ENCODE peak calls at places on chromosomes 16 and 17, in ten cellular contexts. M, I, T, F, O, Z, C, G, L and N are unnamed samples.

GRCh38 chr16:48156790-48157209 is 1.0 kb upstream of the ABCC12 start:
- DNase-seq in M (peak), I (peak), T (peak), F (peak), O (peak), Z (peak), C (peak), G (peak), L (peak), N (peak)

GRCh38 chr16:55297062-55297909 is 26.7 kb upstream of the IRX6 start:
- DNase-seq in M (peak), I (no peak), T (no peak), F (no peak), O (no peak), Z (no peak), C (no peak), G (no peak), L (no peak), N (no peak)

GRCh38 chr17:14381606-14382005 is 80.7 kb downstream of the HS3ST3B1 start:
- DNase-seq in M (no peak), I (no peak), T (no peak), F (no peak), O (no peak), Z (no peak), C (no peak), G (no peak), L (no peak), N (no peak)

GRCh38 chr17:41894791-41895331 is 23.9 kb downstream of the ACLY start:
- DNase-seq in M (no peak), I (no peak), T (no peak), F (peak), O (peak), Z (peak), C (no peak), G (no peak), L (peak), N (peak)

GRCh38 chr17:75036643-75037268 is 10.0 kb downstream of the ATP5PD start:
- DNase-seq in M (no peak), I (peak), T (peak), F (peak), O (peak), Z (peak), C (no peak), G (no peak), L (peak), N (no peak)

GRCh38 chr17:70278846-70279465 is 109.6 kb downstream of the KCNJ2 start:
- DNase-seq in M (no peak), I (no peak), T (no peak), F (no peak), O (no peak), Z (no peak), C (no peak), G (no peak), L (peak), N (no peak)

GRCh38 chr16:89156740-89157645 is 14.6 kb upstream of the CDH15 start:
- DNase-seq in M (no peak), I (no peak), T (no peak), F (no peak), O (no peak), Z (no peak), C (no peak), G (no peak), L (no peak), N (no peak)

GRCh38 chr16:83100679-83101078 is 473.9 kb downstream of the CDH13 start:
- DNase-seq in M (peak), I (no peak), T (no peak), F (no peak), O (no peak), Z (no peak), C (no peak), G (no peak), L (peak), N (no peak)

GRCh38 chr16:53678756-53679334 is 24.8 kb downstream of the RPGRIP1L start:
- DNase-seq in M (no peak), I (no peak), T (no peak), F (no peak), O (no peak), Z (no peak), C (no peak), G (no peak), L (no peak), N (no peak)

DNA sequence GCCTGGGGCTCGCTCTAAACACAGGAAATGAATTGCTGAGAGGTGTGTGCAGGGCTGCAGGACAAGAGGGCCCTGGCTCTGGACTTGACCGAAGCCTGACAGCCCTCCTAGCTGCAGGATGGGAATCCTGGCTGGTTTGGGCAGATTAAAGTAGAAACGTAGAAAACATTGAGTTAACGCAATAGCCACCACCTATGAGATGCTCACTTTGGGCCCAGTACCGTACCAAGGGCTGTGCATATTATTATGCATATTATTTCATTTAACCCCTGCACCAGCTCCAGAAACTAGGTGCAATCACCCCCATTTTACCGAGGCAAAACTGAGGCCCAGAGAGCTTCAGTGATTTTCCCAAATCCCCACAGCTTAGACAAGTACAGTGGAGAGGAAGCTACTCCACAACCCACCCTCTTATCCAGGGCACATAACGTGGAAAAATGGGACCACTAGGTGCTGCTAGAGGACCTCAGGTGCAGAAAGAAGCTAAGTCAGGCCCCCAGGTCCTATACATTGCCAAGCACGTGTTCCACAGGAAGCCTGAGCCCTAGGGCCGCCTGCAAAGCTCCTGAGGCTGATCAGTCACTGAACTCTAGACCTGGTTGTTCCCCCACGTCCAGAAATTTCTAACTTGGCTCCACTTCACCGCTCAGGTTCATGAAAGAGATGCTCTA is 79.2 kb downstream of the MYH11 start:
- DNase-seq in M (peak), I (no peak), T (no peak), F (peak), O (peak), Z (peak), C (no peak), G (peak), L (peak), N (no peak)
- TF ChIP-seq CTCF in M (peak), I (no peak), T (peak), F (peak), O (peak), Z (peak), C (peak), G (peak), L (peak), N (peak)

GRCh38 chr17:37744961-37745800 is at the start of gene HNF1B:
- DNase-seq in M (peak), I (peak), T (no peak), F (no peak), O (no peak), Z (no peak), C (no peak), G (peak), L (no peak), N (no peak)
- TF ChIP-seq CTCF in M (no peak), I (no peak), T (no peak), F (no peak), O (peak), Z (no peak), C (no peak), G (no peak), L (no peak), N (peak)

DNA sequence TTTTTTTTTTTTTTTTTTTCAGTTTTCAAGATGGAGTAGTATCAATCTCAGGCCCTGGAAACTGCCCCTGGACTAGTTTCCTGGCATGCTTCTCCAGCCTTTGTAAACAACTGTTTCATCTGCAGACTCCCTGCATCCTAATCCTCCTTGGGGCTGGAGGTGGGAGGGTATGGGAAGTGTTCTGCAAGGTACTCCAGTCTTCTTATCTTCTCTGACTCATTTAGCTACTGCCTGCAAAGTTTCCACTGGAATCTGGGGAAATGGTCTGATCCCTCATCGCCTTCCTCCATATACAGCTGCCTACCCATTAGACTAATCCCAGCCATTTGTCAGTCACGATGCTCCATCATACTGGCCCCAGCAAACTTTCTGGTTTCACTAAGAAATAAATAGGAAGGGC is 21.5 kb downstream of the COPZ2 start:
- DNase-seq in M (no peak), I (no peak), T (no peak), F (no peak), O (no peak), Z (peak), C (no peak), G (no peak), L (no peak), N (no peak)
- TF ChIP-seq CTCF in M (no peak), I (no peak), T (no peak), F (no peak), O (no peak), Z (no peak), C (no peak), G (no peak), L (no peak), N (no peak)

GRCh38 chr17:59221159-59221847 is 992 bp downstream of the GDPD1 start:
- DNase-seq in M (no peak), I (no peak), T (no peak), F (no peak), O (no peak), Z (no peak), C (no peak), G (no peak), L (no peak), N (no peak)

GRCh38 chr17:59223813-59224212 is 3.5 kb downstream of the GDPD1 start:
- DNase-seq in M (no peak), I (no peak), T (no peak), F (no peak), O (no peak), Z (no peak), C (no peak), G (no peak), L (no peak), N (no peak)

GRCh38 chr17:59219992-59220327 is 351 bp upstream of the GDPD1 start:
- DNase-seq in M (no peak), I (no peak), T (no peak), F (no peak), O (no peak), Z (no peak), C (no peak), G (no peak), L (no peak), N (no peak)

GRCh38 chr17:59219370-59219769 is 941 bp upstream of the GDPD1 start:
- DNase-seq in M (no peak), I (no peak), T (no peak), F (no peak), O (no peak), Z (no peak), C (no peak), G (no peak), L (no peak), N (no peak)

GRCh38 chr17:59220328-59221158 is at the start of gene GDPD1:
- DNase-seq in M (peak), I (peak), T (peak), F (peak), O (peak), Z (peak), C (peak), G (peak), L (peak), N (peak)
- TF ChIP-seq CTCF in M (peak), I (peak), T (peak), F (peak), O (peak), Z (peak), C (peak), G (peak), L (peak), N (peak)

DNA sequence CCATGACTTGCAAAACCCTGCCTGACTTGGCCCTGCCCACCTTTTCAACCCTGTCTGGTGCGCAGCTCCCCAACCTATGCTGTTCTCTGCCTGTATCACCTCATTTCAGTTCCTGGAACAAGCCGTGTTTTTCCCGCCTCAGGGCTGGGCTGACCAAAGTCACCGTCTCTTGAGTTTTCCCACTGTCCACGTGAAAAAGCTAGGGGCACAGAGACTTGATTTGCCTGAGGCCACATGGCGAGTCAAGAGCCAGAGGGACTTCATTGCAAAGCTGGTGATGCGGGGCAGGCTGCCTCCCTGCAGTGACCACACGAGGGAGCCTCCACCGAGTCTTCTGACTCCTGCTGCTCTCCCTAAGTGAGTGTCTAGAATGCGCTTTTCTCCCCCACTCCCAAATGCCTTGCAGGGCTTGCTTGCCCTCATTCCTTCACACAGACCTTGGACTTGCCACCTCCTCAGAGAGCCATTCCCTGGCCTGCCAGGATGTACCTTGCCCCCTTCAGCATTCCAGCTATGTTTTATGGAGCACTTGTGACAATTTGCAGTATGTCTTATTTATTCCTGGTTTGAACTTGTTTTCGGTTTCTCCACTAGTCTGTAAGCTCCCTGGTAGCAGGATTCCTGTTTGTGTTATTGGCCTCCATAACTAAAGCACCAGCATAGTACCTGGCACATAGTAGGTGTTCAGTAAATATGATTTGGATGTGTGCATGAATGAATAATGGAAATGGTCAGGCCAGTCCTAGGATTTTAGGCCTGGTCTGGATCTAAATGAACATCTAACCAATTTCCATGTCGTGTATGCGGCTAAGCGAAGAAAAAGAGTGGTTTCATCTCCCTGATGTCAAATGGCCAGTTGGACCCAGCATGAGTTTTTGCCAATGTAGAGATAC is 252.3 kb downstream of the SNX29 start:
- DNase-seq in M (peak), I (peak), T (peak), F (peak), O (peak), Z (peak), C (no peak), G (peak), L (peak), N (peak)
- TF ChIP-seq CTCF in M (peak), I (no peak), T (peak), F (peak), O (peak), Z (peak), C (peak), G (peak), L (peak), N (peak)

GRCh38 chr16:85983606-85984005 is 84.6 kb downstream of the IRF8 start:
- DNase-seq in M (no peak), I (no peak), T (no peak), F (no peak), O (no peak), Z (no peak), C (no peak), G (no peak), L (no peak), N (no peak)

GRCh38 chr16:85982563-85982939 is 83.6 kb downstream of the IRF8 start:
- DNase-seq in M (no peak), I (no peak), T (no peak), F (no peak), O (no peak), Z (no peak), C (no peak), G (no peak), L (no peak), N (no peak)

GRCh38 chr16:85984211-85984880 is 85.4 kb downstream of the IRF8 start:
- DNase-seq in M (no peak), I (no peak), T (no peak), F (no peak), O (no peak), Z (no peak), C (no peak), G (no peak), L (no peak), N (no peak)

GRCh38 chr16:85981826-85982562 is 83.0 kb downstream of the IRF8 start:
- DNase-seq in M (no peak), I (no peak), T (no peak), F (no peak), O (no peak), Z (no peak), C (no peak), G (no peak), L (no peak), N (no peak)

DNA sequence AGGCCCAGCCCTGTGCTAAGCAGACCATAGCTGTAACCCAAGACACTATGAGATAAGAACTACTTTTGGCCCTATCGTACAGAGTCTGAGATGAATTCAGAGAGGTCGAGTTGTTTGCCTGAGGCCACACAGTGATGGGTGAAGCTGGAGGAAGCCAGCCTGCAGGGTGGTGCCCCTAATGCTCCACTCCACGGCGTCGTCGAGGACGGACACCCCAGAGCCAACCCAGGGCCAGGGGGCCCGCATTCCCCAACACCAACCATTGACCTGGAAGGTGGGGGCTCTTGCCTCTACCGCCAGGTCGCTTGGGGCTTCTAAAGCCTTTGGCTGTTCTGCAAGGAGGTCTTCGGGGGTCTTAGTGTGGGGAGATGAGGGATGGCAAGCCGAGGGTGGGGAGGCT is 84.1 kb downstream of the IRF8 start:
- DNase-seq in M (no peak), I (no peak), T (no peak), F (no peak), O (no peak), Z (no peak), C (no peak), G (no peak), L (no peak), N (no peak)
- TF ChIP-seq CTCF in M (no peak), I (no peak), T (no peak), F (no peak), O (no peak), Z (no peak), C (no peak), G (no peak), L (no peak), N (no peak)

GRCh38 chr16:8634991-8635736 is 13.7 kb downstream of the METTL22 start:
- DNase-seq in M (no peak), I (no peak), T (no peak), F (peak), O (peak), Z (peak), C (no peak), G (no peak), L (peak), N (no peak)
- TF ChIP-seq CTCF in M (no peak), I (no peak), T (peak), F (peak), O (peak), Z (peak), C (peak), G (no peak), L (peak), N (peak)

DNA sequence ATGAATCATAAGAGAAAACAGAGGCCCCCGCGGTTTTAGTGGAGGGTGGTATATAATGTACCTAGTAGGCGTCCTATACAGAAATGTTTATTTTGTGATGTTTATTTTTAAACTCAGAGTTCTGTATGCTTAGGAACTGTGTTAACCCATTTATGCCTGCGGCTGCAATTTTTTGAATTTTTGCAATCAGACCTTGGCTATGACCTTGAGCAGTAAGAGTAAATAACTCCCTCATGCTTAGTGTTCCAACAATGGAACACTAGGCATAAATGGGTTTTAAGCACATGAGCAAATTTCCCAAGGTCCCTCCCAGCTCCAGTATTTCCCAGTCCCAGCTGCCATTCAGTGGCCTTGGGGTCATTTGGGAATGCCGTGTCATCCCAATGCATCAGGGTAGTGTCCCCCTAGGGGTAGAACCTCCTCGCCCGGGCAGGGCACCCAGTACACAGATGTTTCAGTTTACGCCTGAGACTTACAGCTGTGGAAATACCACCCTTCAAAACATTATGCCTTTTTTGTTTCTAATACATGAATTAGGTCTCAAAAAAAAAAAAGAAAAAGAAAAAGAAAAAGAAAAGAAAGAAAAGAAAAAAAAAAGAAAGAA is 605.8 kb upstream of the CDH11 start:
- DNase-seq in M (no peak), I (no peak), T (no peak), F (no peak), O (no peak), Z (no peak), C (no peak), G (no peak), L (no peak), N (no peak)
- TF ChIP-seq CTCF in M (no peak), I (no peak), T (no peak), F (no peak), O (no peak), Z (no peak), C (no peak), G (no peak), L (no peak), N (no peak)

GRCh38 chr17:49845210-49845782 is 2.6 kb downstream of the TAC4 start:
- DNase-seq in M (no peak), I (no peak), T (peak), F (no peak), O (no peak), Z (peak), C (no peak), G (no peak), L (no peak), N (no peak)

GRCh38 chr17:49849711-49850610 is 2.1 kb upstream of the TAC4 start:
- DNase-seq in M (no peak), I (no peak), T (no peak), F (no peak), O (no peak), Z (no peak), C (no peak), G (no peak), L (no peak), N (no peak)

GRCh38 chr17:49846938-49847712 is 744 bp downstream of the TAC4 start:
- DNase-seq in M (no peak), I (no peak), T (no peak), F (no peak), O (no peak), Z (no peak), C (no peak), G (no peak), L (no peak), N (no peak)

GRCh38 chr17:49848739-49849138 is 870 bp upstream of the TAC4 start:
- DNase-seq in M (no peak), I (no peak), T (no peak), F (no peak), O (no peak), Z (no peak), C (no peak), G (no peak), L (no peak), N (no peak)

GRCh38 chr17:49848019-49848473 is at the start of gene TAC4:
- DNase-seq in M (no peak), I (no peak), T (no peak), F (no peak), O (no peak), Z (no peak), C (no peak), G (no peak), L (no peak), N (no peak)
- TF ChIP-seq CTCF in M (no peak), I (no peak), T (no peak), F (no peak), O (no peak), Z (no peak), C (no peak), G (no peak), L (no peak), N (no peak)